ENCODE peak calls at places on chromosomes 7 and 10, in eight cellular contexts. One of them, this sample, is unnamed.
A peak's percentile ranks its signal among the peaks of the same experiment; 100 is the strongest.

GRCh38 chr10:122310311-122311050 is 39.4 kb downstream of the BTBD16 start:
- DNase-seq in Peyer's patch: no peak
- DNase-seq in endothelial cell of umbilical vein: peak; percentile 98
- DNase-seq in CD8-positive, alpha-beta T cell: no peak
- DNase-seq in GM23248: no peak
- DNase-seq in uterus: no peak
- DNase-seq in CD8-positive, alpha-beta memory T cell: no peak
- DNase-seq in AG04450: no peak
- DNase-seq in this sample: no peak

GRCh38 chr10:18594574-18595156 is 56.7 kb downstream of the NSUN6 start:
- DNase-seq in AG04450: no peak
- DNase-seq in uterus: no peak
- DNase-seq in GM23248: no peak
- DNase-seq in endothelial cell of umbilical vein: no peak
- DNase-seq in CD8-positive, alpha-beta memory T cell: no peak
- DNase-seq in Peyer's patch: no peak
- DNase-seq in CD8-positive, alpha-beta T cell: no peak
- DNase-seq in this sample: no peak

GRCh38 chr7:18200855-18201254 is 173.2 kb upstream of the PRPS1L1 start:
- DNase-seq in uterus: peak; percentile 26
- DNase-seq in CD8-positive, alpha-beta T cell: no peak
- DNase-seq in AG04450: no peak
- DNase-seq in endothelial cell of umbilical vein: no peak
- DNase-seq in GM23248: no peak
- DNase-seq in Peyer's patch: no peak
- DNase-seq in CD8-positive, alpha-beta memory T cell: no peak
- DNase-seq in this sample: peak; percentile 62

GRCh38 chr7:120867932-120868331 is 10.0 kb upstream of the TSPAN12 start:
- DNase-seq in CD8-positive, alpha-beta T cell: no peak
- DNase-seq in GM23248: peak; percentile 29
- DNase-seq in endothelial cell of umbilical vein: no peak
- DNase-seq in CD8-positive, alpha-beta memory T cell: no peak
- DNase-seq in Peyer's patch: no peak
- DNase-seq in uterus: no peak
- DNase-seq in AG04450: no peak
- DNase-seq in this sample: no peak

GRCh38 chr10:48227213-48227612 is 47.3 kb downstream of the FRMPD2 start:
- DNase-seq in CD8-positive, alpha-beta T cell: no peak
- DNase-seq in Peyer's patch: no peak
- DNase-seq in endothelial cell of umbilical vein: no peak
- DNase-seq in CD8-positive, alpha-beta memory T cell: no peak
- DNase-seq in uterus: no peak
- DNase-seq in AG04450: no peak
- DNase-seq in GM23248: no peak
- DNase-seq in this sample: no peak

GRCh38 chr7:27165655-27166474 is 528 bp upstream of the HOXA9 start:
- DNase-seq in CD8-positive, alpha-beta memory T cell: no peak
- DNase-seq in GM23248: peak; percentile 65
- DNase-seq in Peyer's patch: no peak
- DNase-seq in CD8-positive, alpha-beta T cell: no peak
- DNase-seq in uterus: peak; percentile 62
- DNase-seq in AG04450: no peak
- DNase-seq in endothelial cell of umbilical vein: no peak
- DNase-seq in this sample: peak; percentile 78

GRCh38 chr10:7767209-7767608 is 20.6 kb downstream of the KIN start:
- DNase-seq in endothelial cell of umbilical vein: no peak
- DNase-seq in AG04450: peak; percentile 78
- DNase-seq in CD8-positive, alpha-beta memory T cell: no peak
- DNase-seq in CD8-positive, alpha-beta T cell: no peak
- DNase-seq in Peyer's patch: no peak
- DNase-seq in uterus: no peak
- DNase-seq in GM23248: peak; percentile 74
- DNase-seq in this sample: no peak

GRCh38 chr7:93156884-93157283 is 8.7 kb upstream of the SAMD9L start:
- DNase-seq in Peyer's patch: no peak
- DNase-seq in AG04450: no peak
- DNase-seq in GM23248: peak; percentile 36
- DNase-seq in CD8-positive, alpha-beta T cell: no peak
- DNase-seq in CD8-positive, alpha-beta memory T cell: no peak
- DNase-seq in endothelial cell of umbilical vein: no peak
- DNase-seq in uterus: no peak
- DNase-seq in this sample: no peak

GRCh38 chr10:22701132-22701851 is 13.1 kb downstream of the PIP4K2A start:
- DNase-seq in endothelial cell of umbilical vein: no peak
- DNase-seq in uterus: no peak
- DNase-seq in AG04450: no peak
- DNase-seq in Peyer's patch: no peak
- DNase-seq in CD8-positive, alpha-beta T cell: no peak
- DNase-seq in CD8-positive, alpha-beta memory T cell: no peak
- DNase-seq in GM23248: no peak
- DNase-seq in this sample: no peak

GRCh38 chr10:61897671-61898434 is 3.6 kb upstream of the ARID5B start:
- DNase-seq in GM23248: peak; percentile 78
- DNase-seq in AG04450: no peak
- DNase-seq in CD8-positive, alpha-beta memory T cell: no peak
- DNase-seq in uterus: peak; percentile 65
- DNase-seq in CD8-positive, alpha-beta T cell: no peak
- DNase-seq in endothelial cell of umbilical vein: peak; percentile 47
- DNase-seq in Peyer's patch: peak; percentile 58
- DNase-seq in this sample: no peak

GRCh38 chr7:97006146-97006950 is 995 bp downstream of the DLX6 start:
- DNase-seq in uterus: no peak
- DNase-seq in endothelial cell of umbilical vein: peak; percentile 29
- DNase-seq in CD8-positive, alpha-beta memory T cell: no peak
- DNase-seq in CD8-positive, alpha-beta T cell: no peak
- DNase-seq in GM23248: peak; percentile 53
- DNase-seq in AG04450: no peak
- DNase-seq in Peyer's patch: no peak
- DNase-seq in this sample: no peak
- H3K9me3 ChIP-seq in uterus: no peaks in the 10 kb centered on the region
- H3K9me3 ChIP-seq in endothelial cell of umbilical vein: no peaks in the 10 kb centered on the region
- H3K9me3 ChIP-seq in CD8-positive, alpha-beta memory T cell: no peaks in the 10 kb centered on the region
- H3K9me3 ChIP-seq in CD8-positive, alpha-beta T cell: no peaks in the 10 kb centered on the region
- H3K9me3 ChIP-seq in GM23248: no peaks in the 10 kb centered on the region
- H3K9me3 ChIP-seq in AG04450: peaks cover 5% of the 10 kb centered on the region
- H3K9me3 ChIP-seq in Peyer's patch: no peaks in the 10 kb centered on the region
- H3K9me3 ChIP-seq in this sample: peaks cover 4% of the 10 kb centered on the region

GRCh38 chr7:141754939-141755338 is 9.0 kb upstream of the TAS2R3 start:
- DNase-seq in CD8-positive, alpha-beta T cell: no peak
- DNase-seq in GM23248: peak; percentile 44
- DNase-seq in Peyer's patch: no peak
- DNase-seq in uterus: no peak
- DNase-seq in AG04450: no peak
- DNase-seq in endothelial cell of umbilical vein: peak; percentile 11
- DNase-seq in CD8-positive, alpha-beta memory T cell: no peak
- DNase-seq in this sample: no peak
- H3K9me3 ChIP-seq in CD8-positive, alpha-beta T cell: peaks cover 9% of the 10 kb centered on the region
- H3K9me3 ChIP-seq in GM23248: peaks cover 3% of the 10 kb centered on the region
- H3K9me3 ChIP-seq in Peyer's patch: no peaks in the 10 kb centered on the region
- H3K9me3 ChIP-seq in uterus: peaks cover 10% of the 10 kb centered on the region
- H3K9me3 ChIP-seq in AG04450: peaks cover 16% of the 10 kb centered on the region
- H3K9me3 ChIP-seq in endothelial cell of umbilical vein: peaks cover 3% of the 10 kb centered on the region
- H3K9me3 ChIP-seq in CD8-positive, alpha-beta memory T cell: peaks cover 5% of the 10 kb centered on the region
- H3K9me3 ChIP-seq in this sample: peaks cover 7% of the 10 kb centered on the region

GRCh38 chr10:25014579-25014978 is 1.4 kb downstream of the ENKUR start:
- DNase-seq in CD8-positive, alpha-beta T cell: no peak
- DNase-seq in GM23248: no peak
- DNase-seq in uterus: no peak
- DNase-seq in CD8-positive, alpha-beta memory T cell: no peak
- DNase-seq in Peyer's patch: no peak
- DNase-seq in endothelial cell of umbilical vein: no peak
- DNase-seq in AG04450: no peak
- DNase-seq in this sample: no peak
- H3K9me3 ChIP-seq in CD8-positive, alpha-beta T cell: no peaks in the 10 kb centered on the region
- H3K9me3 ChIP-seq in GM23248: no peaks in the 10 kb centered on the region
- H3K9me3 ChIP-seq in uterus: no peaks in the 10 kb centered on the region
- H3K9me3 ChIP-seq in CD8-positive, alpha-beta memory T cell: no peaks in the 10 kb centered on the region
- H3K9me3 ChIP-seq in Peyer's patch: no peaks in the 10 kb centered on the region
- H3K9me3 ChIP-seq in endothelial cell of umbilical vein: no peaks in the 10 kb centered on the region
- H3K9me3 ChIP-seq in AG04450: no peaks in the 10 kb centered on the region
- H3K9me3 ChIP-seq in this sample: no peaks in the 10 kb centered on the region

DNA sequence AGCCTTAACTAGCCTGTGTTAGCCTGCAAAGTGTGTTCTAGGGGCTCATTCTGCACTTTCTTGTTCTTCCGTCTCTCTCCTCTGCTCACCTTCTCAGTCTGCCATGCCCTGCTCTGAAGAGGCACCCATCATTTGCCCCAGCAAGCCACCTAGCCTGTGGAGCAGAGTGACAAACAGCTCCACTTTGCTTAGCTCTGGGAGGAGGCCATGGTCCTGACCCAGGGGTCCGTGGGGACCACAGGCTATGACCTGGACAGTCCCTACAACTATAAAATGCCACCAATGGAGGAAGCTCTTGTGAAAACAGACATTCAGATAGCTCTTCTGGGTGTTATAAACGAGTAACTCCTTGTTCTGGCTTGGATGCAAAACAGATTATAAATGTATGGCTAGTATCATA is 1029.6 kb downstream of the CNTNAP2 start:
- DNase-seq in endothelial cell of umbilical vein: no peak
- DNase-seq in GM23248: no peak
- DNase-seq in AG04450: no peak
- DNase-seq in Peyer's patch: no peak
- DNase-seq in uterus: no peak
- DNase-seq in CD8-positive, alpha-beta T cell: no peak
- DNase-seq in CD8-positive, alpha-beta memory T cell: no peak
- DNase-seq in this sample: no peak
- H3K9me3 ChIP-seq in endothelial cell of umbilical vein: peaks cover 3% of the 10 kb centered on the region
- H3K9me3 ChIP-seq in GM23248: no peaks in the 10 kb centered on the region
- H3K9me3 ChIP-seq in AG04450: peaks cover 11% of the 10 kb centered on the region
- H3K9me3 ChIP-seq in Peyer's patch: no peaks in the 10 kb centered on the region
- H3K9me3 ChIP-seq in uterus: no peaks in the 10 kb centered on the region
- H3K9me3 ChIP-seq in CD8-positive, alpha-beta T cell: no peaks in the 10 kb centered on the region
- H3K9me3 ChIP-seq in CD8-positive, alpha-beta memory T cell: no peaks in the 10 kb centered on the region
- H3K9me3 ChIP-seq in this sample: peaks cover 2% of the 10 kb centered on the region

GRCh38 chr7:53214463-53214862 is 179.0 kb downstream of the POM121L12 start:
- DNase-seq in AG04450: no peak
- DNase-seq in CD8-positive, alpha-beta memory T cell: no peak
- DNase-seq in endothelial cell of umbilical vein: no peak
- DNase-seq in uterus: no peak
- DNase-seq in Peyer's patch: no peak
- DNase-seq in CD8-positive, alpha-beta T cell: no peak
- DNase-seq in GM23248: no peak
- DNase-seq in this sample: no peak
- H3K9me3 ChIP-seq in AG04450: peaks cover 25% of the 10 kb centered on the region
- H3K9me3 ChIP-seq in CD8-positive, alpha-beta memory T cell: peaks cover 10% of the 10 kb centered on the region
- H3K9me3 ChIP-seq in endothelial cell of umbilical vein: no peaks in the 10 kb centered on the region
- H3K9me3 ChIP-seq in uterus: no peaks in the 10 kb centered on the region
- H3K9me3 ChIP-seq in Peyer's patch: no peaks in the 10 kb centered on the region
- H3K9me3 ChIP-seq in CD8-positive, alpha-beta T cell: peaks cover 3% of the 10 kb centered on the region
- H3K9me3 ChIP-seq in GM23248: peaks cover 2% of the 10 kb centered on the region
- H3K9me3 ChIP-seq in this sample: peaks cover 6% of the 10 kb centered on the region

DNA sequence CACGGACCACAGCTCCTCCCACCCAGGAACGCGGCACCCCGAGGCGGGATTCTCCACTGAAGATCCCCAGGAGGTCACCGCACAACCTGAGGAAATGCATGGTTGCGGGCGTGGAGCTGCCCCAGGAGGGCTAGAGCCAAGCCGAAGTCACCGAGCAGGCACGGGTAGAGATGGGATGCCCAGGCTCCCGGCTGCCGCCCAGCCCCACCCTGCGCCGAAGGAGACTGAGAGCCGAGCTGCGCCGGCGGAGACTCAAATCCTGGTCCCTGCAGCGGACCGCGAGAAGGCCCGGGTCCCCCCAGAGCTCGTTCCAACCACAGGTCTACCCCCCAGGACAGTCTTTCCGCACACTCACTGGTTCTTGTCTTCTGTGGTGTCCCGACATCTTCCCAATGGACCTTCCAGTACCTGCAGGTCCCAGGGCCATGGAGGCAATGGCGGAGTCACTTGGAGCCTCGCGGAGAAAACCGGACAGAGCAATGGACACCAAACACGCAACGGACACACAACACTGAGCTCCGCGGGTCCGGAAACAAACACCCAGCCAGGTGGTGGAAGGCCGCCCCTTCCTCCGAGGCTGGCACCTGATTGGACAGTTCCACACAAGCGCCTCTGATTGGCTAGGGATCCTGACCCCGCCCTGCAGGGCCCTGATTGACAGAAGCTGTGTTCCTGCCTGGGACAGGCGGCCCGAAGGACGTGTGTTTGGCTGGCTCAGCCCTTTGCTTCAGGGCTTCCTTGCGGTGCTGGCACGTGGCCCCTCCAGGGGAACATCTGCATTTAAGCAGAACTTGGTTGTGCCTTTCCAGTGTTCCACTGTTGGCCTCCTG is 331.9 kb upstream of the NUPR2 start:
- DNase-seq in Peyer's patch: no peak
- DNase-seq in uterus: no peak
- DNase-seq in GM23248: no peak
- DNase-seq in endothelial cell of umbilical vein: no peak
- DNase-seq in CD8-positive, alpha-beta T cell: no peak
- DNase-seq in CD8-positive, alpha-beta memory T cell: no peak
- DNase-seq in AG04450: no peak
- DNase-seq in this sample: peak; percentile 59
- H3K9me3 ChIP-seq in Peyer's patch: no peaks in the 10 kb centered on the region
- H3K9me3 ChIP-seq in uterus: no peaks in the 10 kb centered on the region
- H3K9me3 ChIP-seq in GM23248: no peaks in the 10 kb centered on the region
- H3K9me3 ChIP-seq in endothelial cell of umbilical vein: peaks cover 1% of the 10 kb centered on the region
- H3K9me3 ChIP-seq in CD8-positive, alpha-beta T cell: peaks cover 5% of the 10 kb centered on the region
- H3K9me3 ChIP-seq in CD8-positive, alpha-beta memory T cell: no peaks in the 10 kb centered on the region
- H3K9me3 ChIP-seq in AG04450: peaks cover 42% of the 10 kb centered on the region
- H3K9me3 ChIP-seq in this sample: peaks cover 15% of the 10 kb centered on the region

GRCh38 chr10:103757531-103758293 is 97.7 kb downstream of the SH3PXD2A start:
- DNase-seq in uterus: no peak
- DNase-seq in GM23248: peak; percentile 77
- DNase-seq in CD8-positive, alpha-beta memory T cell: peak; percentile 15
- DNase-seq in CD8-positive, alpha-beta T cell: peak; percentile 24
- DNase-seq in Peyer's patch: no peak
- DNase-seq in AG04450: peak; percentile 63
- DNase-seq in endothelial cell of umbilical vein: peak; percentile 80
- DNase-seq in this sample: no peak
- H3K9me3 ChIP-seq in uterus: no peaks in the 10 kb centered on the region
- H3K9me3 ChIP-seq in GM23248: no peaks in the 10 kb centered on the region
- H3K9me3 ChIP-seq in CD8-positive, alpha-beta memory T cell: peaks cover under 1% of the 10 kb centered on the region
- H3K9me3 ChIP-seq in CD8-positive, alpha-beta T cell: no peaks in the 10 kb centered on the region
- H3K9me3 ChIP-seq in Peyer's patch: no peaks in the 10 kb centered on the region
- H3K9me3 ChIP-seq in AG04450: no peaks in the 10 kb centered on the region
- H3K9me3 ChIP-seq in endothelial cell of umbilical vein: no peaks in the 10 kb centered on the region
- H3K9me3 ChIP-seq in this sample: no peaks in the 10 kb centered on the region

GRCh38 chr7:105256621-105257283 is 132.0 kb downstream of the SRPK2 start:
- DNase-seq in CD8-positive, alpha-beta T cell: no peak
- DNase-seq in CD8-positive, alpha-beta memory T cell: no peak
- DNase-seq in uterus: no peak
- DNase-seq in endothelial cell of umbilical vein: no peak
- DNase-seq in Peyer's patch: no peak
- DNase-seq in GM23248: peak; percentile 7
- DNase-seq in AG04450: no peak
- DNase-seq in this sample: no peak
- H3K9me3 ChIP-seq in CD8-positive, alpha-beta T cell: no peaks in the 10 kb centered on the region
- H3K9me3 ChIP-seq in CD8-positive, alpha-beta memory T cell: no peaks in the 10 kb centered on the region
- H3K9me3 ChIP-seq in uterus: no peaks in the 10 kb centered on the region
- H3K9me3 ChIP-seq in endothelial cell of umbilical vein: no peaks in the 10 kb centered on the region
- H3K9me3 ChIP-seq in Peyer's patch: no peaks in the 10 kb centered on the region
- H3K9me3 ChIP-seq in GM23248: no peaks in the 10 kb centered on the region
- H3K9me3 ChIP-seq in AG04450: no peaks in the 10 kb centered on the region
- H3K9me3 ChIP-seq in this sample: no peaks in the 10 kb centered on the region

This sample was measured in aorta.